ENCODE peak calls at places on chromosome 12, in six cellular contexts. W is thoracic aorta; A is CD4-positive, CD25-positive, alpha-beta regulatory T cell; T is psoas muscle; P is body of pancreas; K is HepG2. X is an unnamed sample.
A peak's percentile ranks its signal among the peaks of the same experiment; 100 is the strongest.

GRCh38 chr12:116331876-116332275 is 54.4 kb upstream of the MED13L start:
- ATAC-seq in K (no peak), T (no peak), W (no peak), A (no peak), P (no peak), X (no peak)

GRCh38 chr12:42482086-42482819 is 107.3 kb downstream of the PRICKLE1 start:
- ATAC-seq in W (peak; percentile 20), K (no peak), A (no peak), P (peak; percentile 62), T (peak; percentile 2), X (peak; percentile 36)

GRCh38 chr12:62446741-62447452 is 19.7 kb upstream of the MON2 start:
- ATAC-seq in W (no peak), A (no peak), P (no peak), T (no peak), K (no peak), X (no peak)

GRCh38 chr12:87806310-87806709 is 222.9 kb downstream of the C12orf50 start:
- ATAC-seq in P (no peak), K (no peak), A (no peak), T (no peak), W (no peak), X (no peak)

GRCh38 chr12:10559241-10559640 is 53.6 kb downstream of the EIF2S3B start:
- ATAC-seq in K (no peak), W (no peak), P (no peak), T (no peak), A (no peak), X (no peak)

GRCh38 chr12:125203145-125203765 is 138.0 kb downstream of the AACS start:
- ATAC-seq in A (no peak), W (no peak), P (no peak), T (no peak), K (peak; percentile 72), X (no peak)

GRCh38 chr12:58961166-58961565 is 40.9 kb upstream of the LRIG3 start:
- ATAC-seq in A (no peak), K (no peak), W (no peak), P (no peak), T (no peak), X (no peak)

GRCh38 chr12:26092706-26093105 is 32.1 kb downstream of the BHLHE41 start:
- ATAC-seq in P (no peak), A (no peak), T (no peak), K (no peak), W (no peak), X (no peak)

GRCh38 chr12:53288322-53288721 is 7.0 kb upstream of the PFDN5 start:
- ATAC-seq in P (no peak), K (no peak), T (no peak), A (no peak), W (no peak), X (no peak)

GRCh38 chr12:117439531-117440001 is 78.1 kb upstream of the NOS1 start:
- ATAC-seq in A (no peak), T (peak; percentile 80), W (no peak), P (no peak), K (no peak), X (no peak)

GRCh38 chr12:9961106-9961505 is 10.1 kb upstream of the CLEC12A start:
- ATAC-seq in K (no peak), A (no peak), P (no peak), W (no peak), T (no peak), X (no peak)

GRCh38 chr12:5884285-5884684 is 60.8 kb downstream of the ANO2 start:
- ATAC-seq in K (no peak), T (no peak), A (no peak), P (no peak), W (no peak), X (no peak)

GRCh38 chr12:6829532-6830220 is 1.5 kb downstream of the P3H3 start:
- ATAC-seq in T (no peak), K (peak; percentile 64), P (peak; percentile 31), W (no peak), A (no peak), X (no peak)

GRCh38 chr12:52082988-52083637 is 3.6 kb downstream of the SMIM41 start:
- ATAC-seq in W (no peak), P (peak; percentile 62), T (peak; percentile 57), A (peak; percentile 77), K (peak; percentile 65), X (peak; percentile 54)

GRCh38 chr12:80553316-80553715 is 109.3 kb downstream of the PTPRQ start:
- ATAC-seq in T (peak; percentile 70), P (no peak), K (no peak), W (no peak), A (no peak), X (no peak)

GRCh38 chr12:132605055-132605441 is 5.3 kb downstream of the LRCOL1 start:
- ATAC-seq in W (no peak), K (no peak), P (no peak), A (no peak), T (no peak), X (no peak)

GRCh38 chr12:104710940-104711725 is 247.0 kb downstream of the SLC41A2 start:
- ATAC-seq in P (peak; percentile 54), A (no peak), K (no peak), W (no peak), T (no peak), X (peak; percentile 67)

GRCh38 chr12:113050808-113051207 is 5.7 kb upstream of the DTX1 start:
- ATAC-seq in T (no peak), P (no peak), A (no peak), K (no peak), W (no peak), X (no peak)

GRCh38 chr12:69392146-69392928 is 32.8 kb downstream of the YEATS4 start:
- ATAC-seq in P (no peak), A (no peak), W (no peak), T (no peak), K (no peak), X (no peak)

GRCh38 chr12:113413488-113413939 is 8.7 kb upstream of the SDSL start:
- ATAC-seq in T (no peak), P (no peak), K (peak; percentile 37), A (no peak), W (no peak), X (no peak)

GRCh38 chr12:94851396-94852025 is 152.0 kb downstream of the NDUFA12 start:
- ATAC-seq in T (no peak), W (no peak), P (no peak), K (no peak), A (no peak), X (no peak)

GRCh38 chr12:116672842-116673516 is 64.9 kb downstream of the SPRING1 start:
- ATAC-seq in K (no peak), A (peak; percentile 84), T (no peak), P (no peak), W (no peak), X (no peak)

GRCh38 chr12:20445693-20446092 is 77.4 kb downstream of the PDE3A start:
- ATAC-seq in P (no peak), K (no peak), T (peak; percentile 69), A (no peak), W (no peak), X (peak; percentile 59)

GRCh38 chr12:62750941-62751843 is 183.8 kb downstream of the PPM1H start:
- ATAC-seq in W (no peak), P (no peak), A (no peak), T (no peak), K (no peak), X (no peak)

GRCh38 chr12:20455001-20455706 is 86.8 kb downstream of the PDE3A start:
- ATAC-seq in W (no peak), T (no peak), P (no peak), A (no peak), K (no peak), X (no peak)

GRCh38 chr12:108828774-108829173 is 28.6 kb downstream of the SSH1 start:
- ATAC-seq in K (no peak), W (no peak), A (no peak), P (no peak), T (peak; percentile 69), X (no peak)

GRCh38 chr12:108827941-108828340 is 29.4 kb downstream of the SSH1 start:
- ATAC-seq in K (no peak), W (no peak), P (no peak), A (no peak), T (no peak), X (no peak)

GRCh38 chr12:108825205-108825950 is 32.0 kb downstream of the SSH1 start:
- ATAC-seq in T (no peak), W (no peak), A (no peak), P (no peak), K (no peak), X (no peak)

GRCh38 chr12:108826115-108826806 is 31.1 kb downstream of the SSH1 start:
- ATAC-seq in P (peak; percentile 54), A (peak; percentile 55), W (peak; percentile 54), K (no peak), T (peak; percentile 75), X (peak; percentile 68)

GRCh38 chr12:108826807-108827721 is 30.3 kb downstream of the SSH1 start:
- ATAC-seq in P (peak; percentile 16), W (no peak), T (no peak), K (no peak), A (no peak), X (peak; percentile 26)
- H3K27ac ChIP-seq in P (no peak overlapping the region), W (peak overlapping the region; percentile 69), T (peak overlapping the region; percentile 92), K (no peak overlapping the region), A (no peak overlapping the region), X (peak overlapping the region; percentile 85)

GRCh38 chr12:30640392-30640791 is 55.3 kb downstream of the IPO8 start:
- ATAC-seq in P (no peak), W (no peak), T (no peak), A (no peak), K (no peak), X (no peak)
- H3K36me3 ChIP-seq in P (no peaks in the 10 kb centered on the region), W (peaks cover 24% of the 10 kb centered on the region), T (peaks cover 38% of the 10 kb centered on the region), A (peaks cover 39% of the 10 kb centered on the region), K (peaks cover 16% of the 10 kb centered on the region), X (peaks cover 63% of the 10 kb centered on the region)

DNA sequence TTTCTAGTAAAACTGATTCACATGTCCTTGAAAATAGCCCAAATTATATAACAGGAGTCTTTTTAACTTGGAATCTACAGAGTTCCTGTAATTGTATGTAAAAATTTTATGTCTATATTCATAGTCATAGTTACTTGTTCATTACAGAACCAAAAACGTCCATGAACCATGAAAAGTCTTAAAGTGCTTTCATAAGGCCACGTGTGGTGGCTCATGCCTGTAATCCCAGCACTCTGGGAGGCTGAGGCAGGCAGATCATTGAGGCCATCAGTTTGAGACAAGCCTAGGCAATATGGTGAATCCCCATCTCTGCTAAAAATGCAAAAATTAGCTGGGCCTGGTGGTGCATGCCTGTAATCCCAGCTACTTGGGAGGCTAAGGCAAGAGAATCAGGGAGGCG is 48.4 kb downstream of the GALNT4 start:
- ATAC-seq in A (no peak), W (no peak), K (no peak), P (no peak), T (no peak), X (no peak)
- H3K4me3 ChIP-seq in A (no peak overlapping the region), W (no peak overlapping the region), K (no peak overlapping the region), P (no peak overlapping the region), T (no peak overlapping the region), X (no peak overlapping the region)

DNA sequence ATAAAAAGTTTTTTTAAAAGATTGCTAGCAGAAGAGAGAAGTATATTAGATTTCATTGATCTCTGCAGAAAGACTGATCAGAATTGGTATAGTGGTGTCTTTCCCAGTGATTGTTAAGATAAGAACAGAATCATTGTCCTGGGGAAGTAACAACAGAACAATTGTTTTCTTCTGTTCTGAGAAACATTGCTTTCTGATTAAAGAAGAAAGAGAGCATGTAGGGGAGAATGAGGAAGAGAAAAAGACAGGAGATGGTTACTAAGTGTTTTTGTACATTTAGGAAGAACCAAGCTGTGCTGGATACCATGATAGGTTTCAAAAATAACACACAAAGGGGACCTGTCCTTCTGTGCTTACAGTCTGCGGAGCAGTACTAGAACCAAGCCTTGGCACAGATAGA is 5.0 kb downstream of the USP30 start:
- ATAC-seq in K (no peak), A (no peak), P (no peak), T (no peak), W (no peak), X (no peak)
- H3K27ac ChIP-seq in K (no peak overlapping the region), A (no peak overlapping the region), P (no peak overlapping the region), T (no peak overlapping the region), W (no peak overlapping the region), X (no peak overlapping the region)

X was measured in gastroesophageal sphincter.